ENCODE peak calls at places on chromosomes 5 and 9, in five cellular contexts. J is GM13977, K is uterus, D is fibroblast of lung, L is WTC11. U is an unnamed sample.

GRCh38 chr5:2212481-2212880 is 329.8 kb upstream of the IRX4 start:
- DNase-seq in D (no peak), K (no peak), J (no peak), L (no peak), U (no peak)

GRCh38 chr9:122347348-122348287 is 23.2 kb upstream of the PTGS1 start:
- DNase-seq in J (no peak), K (no peak), L (no peak), D (peak), U (no peak)

GRCh38 chr9:76866689-76867088 is 39.2 kb downstream of the PRUNE2 start:
- DNase-seq in D (peak), J (no peak), K (peak), L (no peak), U (no peak)

GRCh38 chr5:139904566-139905400 is 109.2 kb downstream of the PSD2 start:
- DNase-seq in D (no peak), K (no peak), L (peak), J (peak), U (no peak)

GRCh38 chr9:125805057-125805456 is 57.9 kb downstream of the PBX3 start:
- DNase-seq in D (peak), L (no peak), J (no peak), K (no peak), U (no peak)

GRCh38 chr5:129631946-129632345 is 115.9 kb upstream of the MINAR2 start:
- DNase-seq in K (no peak), L (no peak), J (no peak), D (no peak), U (no peak)

GRCh38 chr5:143051244-143052058 is 281.3 kb downstream of the ARHGAP26 start:
- DNase-seq in L (no peak), D (peak), K (peak), J (no peak), U (peak)

GRCh38 chr5:81908771-81909170 is 63.1 kb upstream of the ATG10 start:
- DNase-seq in L (no peak), K (no peak), J (no peak), D (no peak), U (no peak)

GRCh38 chr5:173974688-173975239 is 14.2 kb upstream of the C5orf47 start:
- DNase-seq in J (no peak), K (no peak), L (no peak), D (no peak), U (no peak)

GRCh38 chr9:134734270-134734669 is 92.7 kb downstream of the COL5A1 start:
- DNase-seq in L (no peak), D (peak), J (no peak), K (peak), U (no peak)

GRCh38 chr9:97593960-97594359 is 39.2 kb downstream of the TSTD2 start:
- DNase-seq in D (no peak), K (no peak), J (no peak), L (no peak), U (no peak)

GRCh38 chr5:43602818-43603534 is at the start of gene NNT:
- DNase-seq in K (peak), J (peak), L (peak), D (peak), U (peak)

GRCh38 chr5:163089926-163090325 is 347.5 kb upstream of the CCNG1 start:
- DNase-seq in J (no peak), L (no peak), D (no peak), K (no peak), U (no peak)

GRCh38 chr9:123724211-123724831 is 205.6 kb downstream of the DENND1A start:
- DNase-seq in J (no peak), L (no peak), K (no peak), D (peak), U (peak)

GRCh38 chr5:32435416-32435815 is 9.1 kb downstream of the ZFR start:
- DNase-seq in L (no peak), D (no peak), K (no peak), J (no peak), U (no peak)

GRCh38 chr9:33455952-33456351 is 8.6 kb upstream of the AQP3 start:
- DNase-seq in D (no peak), J (no peak), K (no peak), L (no peak), U (no peak)

GRCh38 chr5:62144395-62145022 is 161.5 kb upstream of the KIF2A start:
- DNase-seq in K (no peak), D (peak), J (no peak), L (no peak), U (no peak)

GRCh38 chr9:97848582-97849237 is 4.3 kb upstream of the FOXE1 start:
- DNase-seq in K (no peak), D (no peak), J (no peak), L (no peak), U (no peak)

GRCh38 chr9:129834489-129835127 is 467 bp downstream of the C9orf78 start:
- DNase-seq in D (no peak), K (no peak), J (no peak), L (no peak), U (peak)

GRCh38 chr5:176754376-176754942 is 55.9 kb upstream of the UNC5A start:
- DNase-seq in L (no peak), D (no peak), J (no peak), K (no peak), U (no peak)

GRCh38 chr9:32926901-32927300 is 74.5 kb downstream of the APTX start:
- DNase-seq in L (no peak), J (no peak), D (no peak), K (no peak), U (no peak)

GRCh38 chr5:123120197-123120596 is 31.2 kb downstream of the PRDM6 start:
- DNase-seq in D (no peak), J (no peak), K (no peak), L (peak), U (no peak)

GRCh38 chr9:2307480-2307879 is 292.3 kb downstream of the SMARCA2 start:
- DNase-seq in J (no peak), L (no peak), K (no peak), D (peak), U (no peak)

GRCh38 chr9:131422241-131422792 is 28.4 kb downstream of the PRRC2B start:
- DNase-seq in D (no peak), K (no peak), L (no peak), J (no peak), U (no peak)

GRCh38 chr5:123610665-123611406 is 98.9 kb downstream of the CSNK1G3 start:
- DNase-seq in L (no peak), J (peak), D (peak), K (peak), U (peak)

GRCh38 chr5:106121972-106122605 is 1548.6 kb downstream of the EFNA5 start:
- DNase-seq in J (peak), D (no peak), L (peak), K (no peak), U (peak)

GRCh38 chr5:40628428-40628827 is 51.3 kb upstream of the PTGER4 start:
- DNase-seq in J (no peak), L (no peak), D (no peak), K (no peak), U (no peak)

GRCh38 chr9:26133537-26133936 is 455.3 kb upstream of the TUSC1 start:
- DNase-seq in D (no peak), J (no peak), L (no peak), K (no peak), U (no peak)

GRCh38 chr9:76717176-76717575 is 47.1 kb upstream of the PCA3 start:
- DNase-seq in D (peak), K (no peak), J (no peak), L (no peak), U (no peak)

GRCh38 chr5:154590093-154590724 is 112.2 kb upstream of the HAND1 start:
- DNase-seq in D (no peak), J (no peak), K (no peak), L (no peak), U (no peak)

GRCh38 chr5:154587123-154587725 is 109.2 kb upstream of the HAND1 start:
- DNase-seq in J (no peak), D (peak), L (no peak), K (no peak), U (no peak)

GRCh38 chr5:154588091-154588762 is 110.2 kb upstream of the HAND1 start:
- DNase-seq in K (no peak), D (no peak), L (no peak), J (no peak), U (no peak)

GRCh38 chr5:154593091-154593490 is 115.1 kb upstream of the HAND1 start:
- DNase-seq in L (no peak), D (peak), K (no peak), J (no peak), U (no peak)

GRCh38 chr5:154589511-154589910 is 111.5 kb upstream of the HAND1 start:
- DNase-seq in J (no peak), L (no peak), K (no peak), D (no peak), U (no peak)
- TF ChIP-seq CTCF in J (no peak), L (no peak), K (no peak), D (no peak), U (no peak)

GRCh38 chr5:178793156-178793555 is 62.7 kb upstream of the ZNF354A start:
- DNase-seq in K (no peak), D (no peak), J (no peak), L (peak), U (no peak)
- TF ChIP-seq CTCF in K (no peak), D (no peak), J (peak), L (peak), U (no peak)

DNA sequence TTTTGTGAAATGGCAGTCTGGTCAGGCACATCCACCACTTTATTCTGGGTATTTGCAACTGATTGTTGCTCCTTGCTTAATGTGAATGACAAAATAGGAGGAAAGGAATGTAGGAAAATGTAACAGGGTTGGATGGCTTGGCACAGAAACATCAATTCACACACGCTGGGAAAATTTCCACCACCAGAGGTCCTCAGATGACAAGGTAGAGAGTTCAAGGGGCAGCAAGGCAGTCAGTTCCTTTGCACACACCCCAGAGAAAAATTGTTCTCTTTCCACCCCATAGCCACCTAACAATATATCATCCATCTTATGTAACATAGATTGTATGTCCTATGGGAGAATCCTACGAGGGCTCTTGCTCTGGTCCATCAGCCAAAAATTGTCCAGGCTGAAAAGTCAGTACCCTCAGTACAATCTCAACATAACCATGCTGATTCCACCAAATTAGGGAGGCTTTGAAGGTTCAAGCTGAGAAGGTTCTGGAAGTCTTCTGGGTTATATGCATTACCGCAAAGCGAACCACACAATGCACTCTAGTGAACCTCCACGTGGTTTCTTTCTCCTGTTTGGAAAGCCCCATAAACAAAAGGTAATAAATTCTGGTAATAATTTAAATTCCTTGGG is 42.1 kb upstream of the AGXT2 start:
- DNase-seq in K (peak), J (peak), D (peak), L (peak), U (peak)
- TF ChIP-seq CTCF in K (peak), J (peak), D (peak), L (peak), U (peak)

DNA sequence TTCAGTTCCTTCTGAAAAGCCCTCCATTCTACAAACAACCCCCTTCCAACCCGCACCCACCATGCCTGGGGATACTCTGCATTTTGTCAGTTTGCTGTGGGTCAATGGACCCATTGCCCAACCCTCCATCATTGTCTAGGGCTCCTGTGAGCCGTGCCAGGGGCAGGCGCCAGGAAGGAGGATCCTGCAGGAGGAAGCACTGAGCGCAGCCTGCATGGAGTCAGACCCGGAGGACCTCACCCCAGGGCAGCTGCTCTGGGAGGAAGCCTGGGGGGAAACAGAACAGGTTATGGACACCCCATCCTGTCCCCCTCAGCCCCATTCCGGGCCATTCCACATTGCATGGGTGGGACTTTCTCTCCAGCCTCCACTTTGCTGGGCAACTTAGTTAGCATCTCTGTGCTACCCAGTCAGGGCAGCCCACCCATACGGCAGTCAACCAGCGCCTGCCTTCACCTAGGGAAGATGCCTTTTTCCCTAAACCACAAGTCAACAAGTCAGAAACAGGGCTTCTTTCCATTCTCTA is 48.6 kb upstream of the VDAC1 start:
- DNase-seq in D (no peak), K (no peak), J (no peak), L (no peak), U (no peak)
- TF ChIP-seq CTCF in D (no peak), K (no peak), J (no peak), L (no peak), U (no peak)

DNA sequence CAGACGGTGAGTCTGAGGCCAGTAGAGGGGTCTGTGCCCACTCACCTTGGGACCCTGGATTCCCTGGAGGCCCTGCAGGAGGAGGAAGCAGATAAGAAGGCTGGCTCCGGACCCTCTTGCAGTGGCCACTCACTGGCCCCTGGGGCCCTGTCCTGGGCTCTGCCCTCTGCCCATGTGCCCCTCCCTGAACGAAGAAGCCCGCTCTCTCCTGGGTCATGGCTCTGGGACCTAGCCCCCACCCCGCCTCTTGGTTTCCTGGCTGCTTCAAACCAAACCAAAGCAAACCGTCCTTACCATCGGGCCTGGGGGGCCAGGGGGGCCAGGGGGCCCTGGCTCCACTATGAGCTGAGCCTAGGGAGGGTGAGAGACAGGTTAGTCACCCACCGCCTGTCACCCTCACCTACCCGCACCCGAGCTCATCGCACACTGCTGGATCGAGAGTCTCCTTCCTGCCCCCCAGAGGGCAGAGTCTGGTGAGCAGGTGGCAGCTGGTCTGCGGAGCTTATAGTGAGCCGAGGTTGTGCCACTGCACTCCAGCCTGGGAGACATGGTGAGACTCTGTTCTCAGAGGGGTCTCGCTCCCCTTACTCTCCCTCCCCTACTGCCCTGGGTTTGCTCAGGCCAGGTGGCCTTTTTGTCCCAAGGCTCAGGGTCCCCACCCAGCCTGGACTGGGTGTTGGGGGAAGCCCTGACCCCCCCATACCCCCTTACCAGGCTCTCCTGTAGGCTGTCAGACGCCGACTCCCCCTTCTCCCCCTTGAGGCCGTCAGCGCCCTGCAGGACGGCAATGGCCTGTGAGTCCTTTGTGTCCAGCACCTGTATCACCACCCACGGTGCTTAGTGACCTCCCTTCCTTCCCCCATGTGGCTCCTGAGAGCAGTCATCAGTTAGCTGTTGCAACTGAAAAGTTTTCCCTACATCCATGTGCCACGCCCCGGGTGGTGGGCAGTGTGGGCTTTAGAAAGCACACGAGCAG is 15.2 kb upstream of the PHYKPL start:
- DNase-seq in K (no peak), L (no peak), D (no peak), J (no peak), U (no peak)
- TF ChIP-seq CTCF in K (no peak), L (no peak), D (no peak), J (no peak), U (no peak)

DNA sequence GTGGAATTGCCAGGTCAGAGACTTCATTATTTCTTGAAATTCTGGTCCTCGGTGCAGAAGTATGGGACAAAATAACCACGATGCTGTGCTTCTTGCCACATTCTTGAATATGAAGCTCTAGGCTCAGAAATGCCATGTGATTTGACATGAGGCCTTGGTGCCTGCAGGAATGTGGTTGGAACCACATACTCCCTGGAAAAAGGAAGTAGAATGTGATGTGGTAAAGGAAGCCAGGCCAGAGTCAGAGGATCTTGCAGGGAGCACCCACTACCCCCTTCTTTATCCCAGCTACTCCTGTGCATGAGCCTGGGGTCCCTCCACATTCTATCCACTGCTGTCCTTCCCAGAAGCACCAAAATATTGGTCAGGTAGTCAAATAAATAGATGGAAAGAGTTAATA is 80.9 kb downstream of the FOXD1 start:
- DNase-seq in J (no peak), L (no peak), D (peak), K (no peak), U (no peak)
- TF ChIP-seq CTCF in J (no peak), L (no peak), D (no peak), K (no peak), U (no peak)

GRCh38 chr5:55702612-55703345 is 9.3 kb downstream of the SLC38A9 start:
- DNase-seq in D (no peak), K (no peak), L (no peak), J (no peak), U (peak)

GRCh38 chr5:55699041-55699688 is 13.0 kb downstream of the SLC38A9 start:
- DNase-seq in J (no peak), D (no peak), K (no peak), L (no peak), U (peak)

GRCh38 chr5:55700745-55701144 is 11.4 kb downstream of the SLC38A9 start:
- DNase-seq in L (no peak), J (no peak), D (no peak), K (no peak), U (no peak)

GRCh38 chr5:55706230-55706629 is 5.9 kb downstream of the SLC38A9 start:
- DNase-seq in J (no peak), K (no peak), D (no peak), L (no peak), U (no peak)

GRCh38 chr5:55701462-55702103 is 10.5 kb downstream of the SLC38A9 start:
- DNase-seq in D (no peak), J (no peak), L (no peak), K (no peak), U (no peak)
- TF ChIP-seq CTCF in D (no peak), J (no peak), L (no peak), K (no peak), U (no peak)

DNA sequence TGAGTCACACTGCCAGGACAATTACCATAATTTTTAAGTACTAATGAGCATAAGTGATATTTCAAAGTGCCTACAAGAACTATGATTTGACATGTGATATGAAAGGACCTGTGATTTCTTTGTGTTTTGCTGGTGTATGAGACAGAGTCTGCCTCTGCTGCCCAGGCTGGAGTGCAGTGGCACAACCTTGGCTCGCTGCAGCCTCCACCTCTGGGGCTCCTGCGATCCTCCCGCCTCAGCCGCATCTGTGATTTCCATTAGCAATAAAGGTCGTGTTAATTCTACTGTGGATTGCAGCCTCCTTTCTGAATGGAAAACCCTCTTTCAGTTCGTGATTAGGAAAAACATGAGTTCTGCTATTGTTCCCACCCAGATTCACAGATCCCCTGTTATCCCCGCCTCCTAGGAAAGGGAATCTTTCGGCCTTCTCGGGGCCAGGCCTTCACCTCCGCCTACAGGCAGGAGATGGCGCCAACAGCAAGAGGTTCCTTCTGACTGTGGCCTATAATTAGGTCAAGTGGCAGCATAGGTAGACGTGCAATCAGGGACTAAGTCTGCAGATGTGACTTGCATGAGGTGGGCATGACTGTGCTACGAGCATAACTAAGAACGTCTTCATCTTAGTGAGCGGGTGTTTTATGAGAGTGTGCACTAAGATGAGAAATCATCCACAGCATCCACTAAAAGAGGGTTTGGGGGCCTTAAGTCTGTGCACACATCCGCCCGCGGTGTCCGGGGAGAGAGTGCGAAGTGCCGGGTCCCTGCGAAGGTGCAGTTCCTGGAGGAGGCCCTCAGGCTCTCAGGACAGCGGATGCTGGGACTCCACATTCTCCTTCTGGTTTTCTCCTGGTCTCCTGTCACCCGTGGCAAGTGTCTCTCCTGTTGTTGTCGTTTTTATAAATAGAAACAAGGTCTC is 23.1 kb downstream of the TRIM7 start:
- DNase-seq in D (peak), L (peak), J (peak), K (peak), U (peak)
- TF ChIP-seq CTCF in D (peak), L (peak), J (peak), K (peak), U (peak)

U was measured in GM12865.